ENCODE peak calls at places on chromosome 12, in eight cellular contexts. O is cardiac muscle cell, P is GM23338, U is thoracic aorta, J is head of caudate nucleus, V is tibial artery, F is T-helper 17 cell, N is progenitor cell of endocrine pancreas. M is an unnamed sample.
A peak's percentile ranks its signal among the peaks of the same experiment; 100 is the strongest.

GRCh38 chr12:45730116-45730841 is 773 bp downstream of the ARID2 start:
- DNase-seq in V (peak; percentile 34), P (peak; percentile 55), O (peak; percentile 52), U (no peak), F (peak; percentile 25), J (peak; percentile 66), N (peak; percentile 34), M (peak; percentile 10)

GRCh38 chr12:11810962-11811361 is 161.5 kb downstream of the ETV6 start:
- DNase-seq in O (no peak), J (no peak), F (no peak), V (no peak), U (no peak), P (no peak), N (no peak), M (no peak)

GRCh38 chr12:28497889-28498411 is 307.7 kb downstream of the CCDC91 start:
- DNase-seq in V (no peak), N (no peak), J (no peak), U (no peak), F (no peak), P (no peak), O (peak; percentile 21), M (no peak)

GRCh38 chr12:46664771-46665287 is 161.0 kb downstream of the SLC38A4 start:
- DNase-seq in J (no peak), V (no peak), F (no peak), U (no peak), P (no peak), N (no peak), O (peak; percentile 83), M (no peak)

GRCh38 chr12:70592664-70593063 is 44.6 kb downstream of the PTPRB start:
- DNase-seq in N (no peak), V (no peak), F (no peak), O (no peak), P (no peak), J (no peak), U (no peak), M (no peak)

GRCh38 chr12:11779286-11779685 is 129.8 kb downstream of the ETV6 start:
- DNase-seq in N (no peak), P (no peak), V (no peak), J (no peak), F (no peak), O (peak; percentile 85), U (no peak), M (no peak)

GRCh38 chr12:93322784-93323183 is 54.9 kb upstream of the NUDT4 start:
- DNase-seq in J (no peak), F (no peak), N (no peak), V (no peak), P (no peak), U (no peak), O (no peak), M (no peak)

GRCh38 chr12:10849425-10849878 is at the start of gene PRR4:
- DNase-seq in J (no peak), P (no peak), O (no peak), N (no peak), V (no peak), U (no peak), F (no peak), M (no peak)

GRCh38 chr12:37547611-37548010 is 769.0 kb upstream of the ALG10B start:
- DNase-seq in P (no peak), J (no peak), V (no peak), F (no peak), U (no peak), N (no peak), O (no peak), M (no peak)

GRCh38 chr12:24561411-24561871 is 387.5 kb downstream of the BCAT1 start:
- DNase-seq in O (peak; percentile 59), N (no peak), V (peak; percentile 21), U (no peak), P (peak; percentile 76), F (no peak), J (peak; percentile 9), M (no peak)

GRCh38 chr12:108566452-108566851 is 4.1 kb downstream of the ISCU start:
- DNase-seq in U (no peak), N (no peak), J (no peak), V (no peak), P (no peak), F (no peak), O (no peak), M (no peak)

GRCh38 chr12:12212769-12213168 is 54.1 kb downstream of the LRP6 start:
- DNase-seq in N (no peak), F (no peak), U (no peak), O (no peak), V (no peak), P (no peak), J (no peak), M (no peak)

GRCh38 chr12:25806271-25806670 is 152.2 kb upstream of the RASSF8 start:
- DNase-seq in J (no peak), U (no peak), O (peak; percentile 37), N (no peak), V (no peak), F (no peak), P (no peak), M (no peak)

GRCh38 chr12:25286837-25287236 is 36.1 kb upstream of the KRAS start:
- DNase-seq in F (no peak), J (no peak), U (no peak), O (no peak), P (no peak), V (no peak), N (no peak), M (no peak)